ENCODE peak calls at places on chromosome 15, in seven cellular contexts. B is SJSA1; R is CD4-positive, alpha-beta T cell; S is IMR-90; V is foreskin keratinocyte; O is uterus; Z is spleen. G is an unnamed sample. For H3K27me3, the result is how much of the 10 kb centered on the place peaks cover.

GRCh38 chr15:41666353-41666920 is 6.2 kb downstream of the MGA start:
- DNase-seq in B (no peak), R (no peak), S (peak), V (peak), O (no peak), Z (no peak), G (no peak)

GRCh38 chr15:59138243-59138642 is 33.3 kb downstream of the CCNB2 start:
- DNase-seq in B (peak), R (peak), S (peak), V (peak), O (no peak), Z (peak), G (peak)

GRCh38 chr15:29456964-29457363 is 187.3 kb upstream of the NSMCE3 start:
- DNase-seq in B (no peak), R (no peak), S (no peak), V (no peak), O (no peak), Z (no peak), G (no peak)

GRCh38 chr15:27410986-27411385 is 440.0 kb downstream of the GABRG3 start:
- DNase-seq in B (no peak), R (no peak), S (no peak), V (no peak), O (no peak), Z (no peak), G (no peak)

GRCh38 chr15:90205886-90206285 is 4.8 kb downstream of the SEMA4B start:
- DNase-seq in B (no peak), R (no peak), S (no peak), V (no peak), O (no peak), Z (no peak), G (no peak)

GRCh38 chr15:58469432-58470353 is 37.9 kb downstream of the LIPC start:
- DNase-seq in B (peak), R (no peak), S (peak), V (peak), O (no peak), Z (no peak), G (peak)

GRCh38 chr15:39084683-39085530 is 496.0 kb upstream of the THBS1 start:
- DNase-seq in B (peak), R (no peak), S (peak), V (no peak), O (peak), Z (no peak), G (peak)

GRCh38 chr15:72916939-72917338 is 133.4 kb upstream of the ADPGK start:
- DNase-seq in B (no peak), R (no peak), S (no peak), V (no peak), O (no peak), Z (no peak), G (no peak)

GRCh38 chr15:100083572-100083971 is 258.2 kb downstream of the ADAMTS17 start:
- DNase-seq in B (peak), R (no peak), S (no peak), V (no peak), O (no peak), Z (peak), G (no peak)

GRCh38 chr15:70703483-70703882 is 59.9 kb downstream of the UACA start:
- DNase-seq in B (peak), R (no peak), S (no peak), V (no peak), O (no peak), Z (no peak), G (no peak)

GRCh38 chr15:38685686-38686339 is 121.2 kb upstream of the RASGRP1 start:
- DNase-seq in B (no peak), R (no peak), S (no peak), V (no peak), O (no peak), Z (no peak), G (no peak)

GRCh38 chr15:67186688-67187087 is 67.8 kb downstream of the AAGAB start:
- DNase-seq in B (no peak), R (no peak), S (no peak), V (no peak), O (peak), Z (peak), G (peak)

GRCh38 chr15:70720228-70721016 is 42.9 kb downstream of the UACA start:
- DNase-seq in B (no peak), R (no peak), S (no peak), V (no peak), O (no peak), Z (no peak), G (no peak)

GRCh38 chr15:47410243-47410642 is 307.1 kb upstream of the SEMA6D start:
- DNase-seq in B (no peak), R (no peak), S (no peak), V (no peak), O (no peak), Z (no peak), G (no peak)

GRCh38 chr15:47685141-47685870 is 32.0 kb upstream of the SEMA6D start:
- DNase-seq in B (no peak), R (no peak), S (peak), V (peak), O (no peak), Z (no peak), G (no peak)

GRCh38 chr15:88586401-88587162 is 34.6 kb upstream of the AEN start:
- DNase-seq in B (no peak), R (no peak), S (peak), V (peak), O (no peak), Z (no peak), G (no peak)

GRCh38 chr15:26648676-26649075 is 124.2 kb downstream of the GABRB3 start:
- DNase-seq in B (no peak), R (no peak), S (no peak), V (no peak), O (no peak), Z (no peak), G (no peak)

GRCh38 chr15:89230277-89230676 is 8.9 kb upstream of the RLBP1 start:
- DNase-seq in B (no peak), R (no peak), S (peak), V (no peak), O (no peak), Z (no peak), G (no peak)

GRCh38 chr15:23003736-23004135 is 23.6 kb upstream of the CYFIP1 start:
- DNase-seq in B (peak), R (no peak), S (no peak), V (no peak), O (no peak), Z (no peak), G (no peak)

GRCh38 chr15:90201150-90201943 is at the start of gene SEMA4B:
- DNase-seq in B (no peak), R (peak), S (peak), V (no peak), O (peak), Z (peak), G (peak)

GRCh38 chr15:43132830-43133428 is 457 bp upstream of the TMEM62 start:
- DNase-seq in B (no peak), R (no peak), S (no peak), V (no peak), O (no peak), Z (peak), G (no peak)

GRCh38 chr15:33083232-33084006 is 111.1 kb downstream of the FMN1 start:
- DNase-seq in B (no peak), R (no peak), S (peak), V (peak), O (no peak), Z (no peak), G (no peak)

GRCh38 chr15:101110681-101111569 is 140.9 kb downstream of the CHSY1 start:
- DNase-seq in B (no peak), R (no peak), S (no peak), V (no peak), O (no peak), Z (peak), G (peak)

GRCh38 chr15:34754674-34755418 is at the start of gene GJD2:
- DNase-seq in B (no peak), R (no peak), S (no peak), V (no peak), O (no peak), Z (no peak), G (peak)
- H3K27me3 ChIP-seq in B (half or more), R (half or more), S (under half), V (half or more), O (under half), Z (half or more), G (under half)

GRCh38 chr15:82641129-82641798 is 5.9 kb downstream of the CPEB1 start:
- DNase-seq in B (no peak), R (no peak), S (no peak), V (no peak), O (no peak), Z (no peak), G (no peak)
- H3K27me3 ChIP-seq in B (under half), R (half or more), S (under half), V (half or more), O (under half), Z (half or more), G (under half)

GRCh38 chr15:74303741-74304309 is 63.6 kb downstream of the CYP11A1 start:
- DNase-seq in B (no peak), R (no peak), S (no peak), V (no peak), O (no peak), Z (no peak), G (peak)
- H3K27me3 ChIP-seq in B (under half), R (under half), S (half or more), V (half or more), O (under half), Z (under half), G (under half)

DNA sequence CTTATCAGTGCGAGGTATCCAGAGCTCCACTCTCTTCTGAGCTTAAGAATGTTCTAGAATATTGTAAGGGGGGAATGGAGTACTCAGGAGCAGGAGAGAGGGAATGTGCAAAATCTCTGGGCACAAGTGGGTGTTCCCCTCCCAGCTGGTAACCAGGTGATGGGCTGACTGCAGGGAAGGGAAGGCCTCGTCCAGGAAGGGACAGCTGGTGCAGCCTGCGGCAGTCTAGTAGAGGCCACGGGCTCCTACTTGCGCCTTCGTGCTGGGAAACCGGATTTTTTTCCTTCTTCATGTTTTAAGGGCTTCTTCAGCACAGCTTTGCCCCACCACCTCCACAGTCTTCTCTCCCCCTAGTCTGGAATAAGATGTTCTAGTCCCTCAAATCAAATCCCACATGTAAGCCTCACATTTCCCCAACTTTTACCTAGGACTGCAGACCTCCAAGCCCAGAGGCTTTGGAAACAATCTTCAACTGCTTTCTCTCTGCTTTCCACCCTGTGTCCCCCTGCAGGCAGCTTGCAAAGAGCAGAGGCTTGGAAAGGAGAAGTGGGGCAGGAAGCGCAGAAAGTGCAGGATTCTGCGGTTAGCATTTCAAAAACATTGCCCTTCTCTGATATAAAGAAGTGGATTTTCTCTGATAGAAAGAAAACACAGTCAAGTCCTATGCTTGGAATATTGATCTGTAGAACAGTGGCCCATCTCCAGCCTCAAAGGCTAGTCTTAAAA is 11.9 kb upstream of the CGNL1 start:
- DNase-seq in B (no peak), R (no peak), S (peak), V (no peak), O (no peak), Z (no peak), G (no peak)
- H3K27me3 ChIP-seq in B (under half), R (under half), S (under half), V (under half), O (under half), Z (under half), G (under half)

GRCh38 chr15:34794590-34795206 is 651 bp downstream of the ACTC1 start:
- DNase-seq in B (no peak), R (no peak), S (no peak), V (no peak), O (no peak), Z (no peak), G (peak)
- H3K27me3 ChIP-seq in B (under half), R (under half), S (under half), V (half or more), O (under half), Z (under half), G (under half)

DNA sequence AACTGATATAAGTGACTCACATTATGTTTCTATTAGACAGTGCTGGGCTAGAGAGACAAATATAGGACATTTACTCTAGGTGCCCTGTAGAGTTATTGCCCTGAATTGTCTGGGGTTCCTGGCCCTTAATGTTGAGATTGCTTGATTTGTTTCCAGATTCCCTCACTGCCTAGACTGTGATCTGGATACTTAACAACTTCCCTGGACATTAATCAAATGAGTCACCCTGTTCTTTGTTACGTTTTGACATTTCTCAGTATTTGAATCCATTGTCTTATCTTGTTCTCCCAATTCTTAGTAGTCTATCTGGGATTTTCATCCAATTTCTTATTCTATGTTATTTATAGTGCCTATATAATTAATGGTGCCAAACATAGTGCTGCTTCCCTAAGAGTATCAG is 65.8 kb downstream of the DTWD1 start:
- DNase-seq in B (no peak), R (no peak), S (peak), V (peak), O (no peak), Z (no peak), G (no peak)
- H3K27me3 ChIP-seq in B (under half), R (under half), S (under half), V (under half), O (under half), Z (under half), G (under half)

DNA sequence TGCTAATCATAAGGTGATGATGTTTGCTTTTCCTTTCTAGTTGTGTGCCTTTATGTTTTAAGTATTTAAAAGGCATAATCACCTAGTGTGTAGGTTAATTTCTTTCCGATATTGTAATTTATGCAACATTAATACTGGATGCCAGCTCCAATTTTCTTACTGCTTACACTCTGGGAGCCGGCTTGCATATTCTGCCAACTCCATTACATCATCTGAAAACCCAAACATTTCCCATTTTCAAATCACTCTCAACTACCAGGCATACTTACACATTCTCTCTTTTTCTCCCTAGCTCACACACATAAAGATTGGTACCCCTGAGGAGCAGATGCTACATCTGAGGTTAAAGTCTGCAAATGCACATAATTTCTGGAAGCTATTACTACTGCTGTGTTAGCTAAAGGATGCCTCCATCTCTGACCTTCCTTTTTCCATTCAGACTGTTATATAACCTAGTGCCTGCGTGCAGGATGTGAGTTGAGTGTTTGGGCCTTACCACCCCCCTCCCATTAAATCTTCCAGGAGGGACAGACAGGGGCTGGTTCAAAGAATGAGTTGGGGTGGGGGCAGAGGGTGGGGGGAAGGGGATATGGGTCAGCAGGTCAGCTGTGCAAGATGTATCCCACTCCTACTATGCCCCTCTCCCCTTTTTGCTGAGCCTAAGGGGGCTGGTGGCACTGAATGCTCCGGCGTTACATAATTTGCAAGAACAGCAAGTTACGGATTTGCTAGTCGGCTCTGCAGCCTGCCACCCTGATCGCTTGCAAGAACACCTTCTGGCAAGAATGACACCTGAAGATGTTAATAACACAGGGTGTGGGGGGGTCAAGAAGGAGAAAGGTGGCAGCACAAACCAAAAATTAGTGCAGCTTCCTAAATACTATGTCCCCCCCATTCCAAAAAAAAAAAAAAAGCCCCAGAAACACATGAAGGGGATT is 2.5 kb downstream of the RORA start:
- DNase-seq in B (no peak), R (no peak), S (peak), V (no peak), O (no peak), Z (no peak), G (no peak)
- H3K27me3 ChIP-seq in B (under half), R (half or more), S (under half), V (under half), O (under half), Z (half or more), G (under half)

GRCh38 chr15:66169625-66170024 is 83.9 kb downstream of the MEGF11 start:
- DNase-seq in B (no peak), R (no peak), S (no peak), V (no peak), O (no peak), Z (peak), G (no peak)
- H3K27me3 ChIP-seq in B (under half), R (under half), S (half or more), V (under half), O (under half), Z (under half), G (under half)

G was measured in right cardiac atrium.